ENCODE peak calls at places on chromosomes 16 and 17, in nine cellular contexts. H is GM23248, Q is HCT116, S is GM23338, A is Karpas-422, J is PC-9, Y is OCI-LY7, Z is PC-3, G is MM.1S. E is an unnamed sample.

GRCh38 chr16:86578499-86579267 is at the start of gene FOXL1:
- DNase-seq in H (peak; percentile 91), Q (no peak), S (peak; percentile 55), A (no peak), J (no peak), Y (no peak), Z (no peak), G (no peak), E (peak; percentile 51)

GRCh38 chr17:75763613-75764416 is 1.2 kb downstream of the GALK1 start:
- DNase-seq in H (peak; percentile 46), Q (no peak), S (no peak), A (no peak), J (no peak), Y (no peak), Z (no peak), G (no peak), E (no peak)

GRCh38 chr17:40648326-40648968 is 829 bp upstream of the SMARCE1 start:
- DNase-seq in H (peak; percentile 42), Q (no peak), S (peak; percentile 55), A (no peak), J (no peak), Y (no peak), Z (no peak), G (no peak), E (peak; percentile 10)

GRCh38 chr16:28218109-28218508 is 6.3 kb upstream of the XPO6 start:
- DNase-seq in H (peak; percentile 74), Q (peak; percentile 47), S (peak; percentile 78), A (peak; percentile 77), J (peak; percentile 12), Y (peak; percentile 60), Z (peak; percentile 36), G (peak; percentile 40), E (peak; percentile 23)

GRCh38 chr16:30904114-30904780 is 7.8 kb downstream of the CTF1 start:
- DNase-seq in H (no peak), Q (no peak), S (no peak), A (peak; percentile 63), J (no peak), Y (peak; percentile 63), Z (no peak), G (no peak), E (peak; percentile 4)

GRCh38 chr17:2610640-2611175 is 17.3 kb downstream of the PAFAH1B1 start:
- DNase-seq in H (no peak), Q (no peak), S (no peak), A (no peak), J (no peak), Y (no peak), Z (no peak), G (no peak), E (no peak)

GRCh38 chr17:73226556-73227172 is 33.8 kb downstream of the COG1 start:
- DNase-seq in H (no peak), Q (no peak), S (peak; percentile 56), A (no peak), J (no peak), Y (no peak), Z (no peak), G (no peak), E (no peak)

GRCh38 chr17:74920679-74921044 is 2.4 kb downstream of the USH1G start:
- DNase-seq in H (no peak), Q (no peak), S (peak; percentile 36), A (peak; percentile 40), J (peak; percentile 25), Y (no peak), Z (no peak), G (no peak), E (peak; percentile 14)

GRCh38 chr17:69390735-69391501 is 23.6 kb upstream of the MAP2K6 start:
- DNase-seq in H (no peak), Q (no peak), S (no peak), A (no peak), J (no peak), Y (no peak), Z (no peak), G (no peak), E (peak; percentile 16)

GRCh38 chr17:59329558-59330313 is 1.7 kb upstream of the YPEL2 start:
- DNase-seq in H (peak; percentile 85), Q (peak; percentile 62), S (peak; percentile 87), A (peak; percentile 78), J (peak; percentile 58), Y (peak; percentile 79), Z (peak; percentile 78), G (peak; percentile 72), E (peak; percentile 83)

GRCh38 chr17:57628421-57628820 is 116.7 kb downstream of the CCDC182 start:
- DNase-seq in H (no peak), Q (no peak), S (no peak), A (no peak), J (no peak), Y (no peak), Z (no peak), G (no peak), E (no peak)

GRCh38 chr16:22813946-22814325 is at the start of gene HS3ST2:
- DNase-seq in H (peak; percentile 59), Q (no peak), S (peak; percentile 90), A (no peak), J (no peak), Y (no peak), Z (no peak), G (no peak), E (peak; percentile 67)

GRCh38 chr16:17328971-17329370 is 141.8 kb downstream of the XYLT1 start:
- DNase-seq in H (peak; percentile 57), Q (no peak), S (no peak), A (no peak), J (no peak), Y (no peak), Z (no peak), G (no peak), E (peak; percentile 66)

GRCh38 chr16:21084631-21085235 is 65.9 kb downstream of the DNAH3 start:
- DNase-seq in H (no peak), Q (no peak), S (no peak), A (no peak), J (no peak), Y (no peak), Z (no peak), G (no peak), E (no peak)

GRCh38 chr17:65698381-65699061 is 137.1 kb upstream of the AXIN2 start:
- DNase-seq in H (peak; percentile 36), Q (no peak), S (peak; percentile 47), A (no peak), J (no peak), Y (no peak), Z (no peak), G (no peak), E (peak; percentile 53)

GRCh38 chr17:40150215-40150614 is 9.9 kb downstream of the CASC3 start:
- DNase-seq in H (no peak), Q (no peak), S (no peak), A (no peak), J (no peak), Y (no peak), Z (no peak), G (no peak), E (no peak)

GRCh38 chr16:60755907-60756306 is 1280.3 kb downstream of the CDH8 start:
- DNase-seq in H (no peak), Q (no peak), S (no peak), A (no peak), J (no peak), Y (no peak), Z (no peak), G (peak; percentile 21), E (no peak)

GRCh38 chr16:70605284-70605659 is 41.1 kb upstream of the IL34 start:
- DNase-seq in H (peak; percentile 32), Q (no peak), S (no peak), A (no peak), J (no peak), Y (no peak), Z (no peak), G (no peak), E (no peak)

GRCh38 chr17:48052956-48053757 is 5.0 kb downstream of the NFE2L1 start:
- DNase-seq in H (peak; percentile 45), Q (no peak), S (peak; percentile 14), A (no peak), J (no peak), Y (no peak), Z (no peak), G (no peak), E (peak; percentile 84)
- H3K4me2 ChIP-seq in H (peak overlapping the region; percentile 92), Q (no peak overlapping the region), S (peak overlapping the region; percentile 94), A (peak overlapping the region; percentile 33), J (peak overlapping the region; percentile 87), Y (peak overlapping the region; percentile 55), Z (peak overlapping the region; percentile 55), G (peak overlapping the region; percentile 31), E (peak overlapping the region; percentile 80)

GRCh38 chr16:89949756-89950155 is 1.2 kb downstream of the DEF8 start:
- DNase-seq in H (no peak), Q (no peak), S (no peak), A (no peak), J (no peak), Y (peak; percentile 34), Z (no peak), G (no peak), E (no peak)
- H3K4me3 ChIP-seq in H (peak overlapping the region; percentile 77), Q (peak overlapping the region; percentile 67), S (peak overlapping the region; percentile 69), A (peak overlapping the region; percentile 84), J (no peak overlapping the region), Y (peak overlapping the region; percentile 78), Z (peak overlapping the region; percentile 66), G (no peak overlapping the region), E (no peak overlapping the region)

GRCh38 chr16:29708917-29709600 is 30.1 kb downstream of the QPRT start:
- DNase-seq in H (no peak), Q (no peak), S (peak; percentile 96), A (peak; percentile 66), J (no peak), Y (no peak), Z (no peak), G (no peak), E (no peak)
- H3K9me2 ChIP-seq in H (no peaks in the 10 kb centered on the region), Q (no peaks in the 10 kb centered on the region), S (no peaks in the 10 kb centered on the region), A (no peaks in the 10 kb centered on the region), J (no peaks in the 10 kb centered on the region), Y (no peaks in the 10 kb centered on the region), Z (no peaks in the 10 kb centered on the region), G (no peaks in the 10 kb centered on the region), E (no peaks in the 10 kb centered on the region)

GRCh38 chr16:11205754-11206459 is 50.1 kb downstream of the SOCS1 start:
- DNase-seq in H (peak; percentile 43), Q (no peak), S (peak; percentile 38), A (no peak), J (no peak), Y (no peak), Z (no peak), G (no peak), E (no peak)
- H3K4me2 ChIP-seq in H (no peak overlapping the region), Q (no peak overlapping the region), S (no peak overlapping the region), A (no peak overlapping the region), J (no peak overlapping the region), Y (no peak overlapping the region), Z (no peak overlapping the region), G (no peak overlapping the region), E (no peak overlapping the region)

DNA sequence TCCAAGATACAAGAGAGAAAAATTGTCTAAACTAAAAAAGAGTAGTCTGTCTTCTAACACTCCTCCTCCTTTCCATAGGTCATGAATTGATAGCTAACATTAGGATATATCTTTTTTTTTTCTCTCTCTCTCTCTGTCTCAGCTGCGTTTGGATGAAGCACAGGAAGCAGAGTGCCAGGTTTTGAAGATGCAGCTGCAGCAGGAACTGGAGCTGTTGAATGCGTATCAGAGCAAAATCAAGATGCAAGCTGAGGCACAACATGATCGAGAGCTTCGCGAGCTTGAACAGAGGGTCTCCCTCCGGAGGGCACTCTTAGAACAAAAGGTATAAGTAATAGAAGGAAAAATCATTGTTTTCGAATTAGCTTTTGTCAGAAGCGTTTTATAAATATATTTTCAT is 32.9 kb downstream of the ABHD15 start:
- DNase-seq in H (no peak), Q (no peak), S (no peak), A (no peak), J (no peak), Y (no peak), Z (no peak), G (no peak), E (no peak)
- H3K4me3 ChIP-seq in H (no peak overlapping the region), Q (no peak overlapping the region), S (no peak overlapping the region), A (no peak overlapping the region), J (no peak overlapping the region), Y (no peak overlapping the region), Z (no peak overlapping the region), G (no peak overlapping the region), E (no peak overlapping the region)